ENCODE peak calls at places on chromosomes 16 and 17, in five cellular contexts. Y, H, U, S and C are unnamed samples.

GRCh38 chr17:21253646-21254441 is 634 bp upstream of the NATD1 start:
- DNase-seq in Y (no peak), U (no peak), S (no peak), H (no peak), C (no peak)

GRCh38 chr17:71329310-71330098 is 791.3 kb upstream of the SOX9 start:
- DNase-seq in U (no peak), H (no peak), Y (peak), S (no peak), C (peak)

GRCh38 chr16:1884155-1884760 is 12.3 kb upstream of the MEIOB start:
- DNase-seq in U (no peak), Y (no peak), S (no peak), H (no peak), C (no peak)

GRCh38 chr17:15648384-15648783 is 28.9 kb upstream of the FBXW10B start:
- DNase-seq in H (no peak), U (no peak), S (no peak), Y (no peak), C (no peak)

GRCh38 chr17:58328195-58329034 is at the start of gene TSPOAP1:
- DNase-seq in S (no peak), H (peak), Y (no peak), U (no peak), C (no peak)

GRCh38 chr17:42653179-42654124 is 5.6 kb upstream of the TUBG2 start:
- DNase-seq in Y (no peak), U (no peak), S (no peak), H (no peak), C (peak)

GRCh38 chr17:60163108-60163784 is 13.5 kb downstream of the CA4 start:
- DNase-seq in S (no peak), Y (no peak), U (no peak), H (no peak), C (no peak)

GRCh38 chr17:4234406-4234805 is 29.4 kb downstream of the ANKFY1 start:
- DNase-seq in S (no peak), H (no peak), Y (no peak), U (no peak), C (no peak)

GRCh38 chr17:50200447-50201225 is 795 bp downstream of the COL1A1 start:
- DNase-seq in H (peak), S (peak), U (peak), Y (peak), C (peak)